ENCODE peak calls at places on chromosomes 4 and X, in five cellular contexts. One of them, this sample, is unnamed.

GRCh38 chr4:159303435-159303834 is 200.6 kb downstream of the RAPGEF2 start:
- DNase-seq in IMR-90: no peak
- DNase-seq in A549: no peak
- DNase-seq in HepG2: no peak
- DNase-seq in K562: no peak
- DNase-seq in this sample: no peak

GRCh38 chrX:10833299-10834169 is 213.1 kb upstream of the MID1 start:
- DNase-seq in K562: peak
- DNase-seq in HepG2: peak
- DNase-seq in A549: peak
- DNase-seq in IMR-90: no peak
- DNase-seq in this sample: peak

GRCh38 chrX:574355-574754 is 56.2 kb upstream of the SHOX start:
- DNase-seq in IMR-90: no peak
- DNase-seq in K562: no peak
- DNase-seq in A549: no peak
- DNase-seq in HepG2: no peak
- DNase-seq in this sample: no peak

GRCh38 chr4:139763205-139763604 is 97.6 kb downstream of the MGST2 start:
- DNase-seq in K562: no peak
- DNase-seq in A549: no peak
- DNase-seq in IMR-90: no peak
- DNase-seq in HepG2: no peak
- DNase-seq in this sample: no peak

GRCh38 chr4:47942420-47942819 is 28.0 kb upstream of the NFXL1 start:
- DNase-seq in IMR-90: no peak
- DNase-seq in K562: no peak
- DNase-seq in HepG2: no peak
- DNase-seq in A549: no peak
- DNase-seq in this sample: no peak

GRCh38 chr4:139857021-139857420 is 191.4 kb downstream of the MGST2 start:
- DNase-seq in HepG2: peak
- DNase-seq in A549: no peak
- DNase-seq in IMR-90: peak
- DNase-seq in K562: no peak
- DNase-seq in this sample: no peak

GRCh38 chr4:100695871-100696270 is 178.0 kb upstream of the EMCN start:
- DNase-seq in IMR-90: no peak
- DNase-seq in K562: no peak
- DNase-seq in HepG2: no peak
- DNase-seq in A549: no peak
- DNase-seq in this sample: no peak

GRCh38 chrX:112851161-112851779 is 10.6 kb upstream of the AMOT start:
- DNase-seq in HepG2: no peak
- DNase-seq in IMR-90: no peak
- DNase-seq in A549: no peak
- DNase-seq in K562: no peak
- DNase-seq in this sample: no peak

DNA sequence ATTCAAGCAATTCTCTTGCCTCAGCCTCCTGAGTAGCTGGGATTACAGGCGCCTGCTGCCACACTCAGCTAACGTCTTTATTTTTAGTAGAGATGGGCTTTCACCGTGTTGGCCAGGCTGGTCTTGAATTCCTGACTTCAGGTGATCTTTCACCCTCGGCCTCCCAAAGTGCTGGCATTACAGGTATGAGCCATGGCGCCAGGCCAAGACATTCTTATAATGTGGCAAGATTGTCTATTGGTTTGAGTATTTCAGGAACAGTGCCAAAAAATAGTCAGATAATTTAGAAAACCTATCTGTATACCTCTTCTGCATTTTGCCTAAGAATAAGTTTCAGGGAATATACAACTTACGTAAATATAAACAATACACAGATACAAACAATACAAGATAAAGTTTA is 136.8 kb downstream of the TMA16 start:
- DNase-seq in A549: no peak
- DNase-seq in K562: no peak
- DNase-seq in IMR-90: no peak
- DNase-seq in HepG2: no peak
- DNase-seq in this sample: no peak
- TF ChIP-seq MAFK in A549: no peak
- TF ChIP-seq MAFK in K562: no peak
- TF ChIP-seq MAFK in IMR-90: no peak
- TF ChIP-seq MAFK in HepG2: no peak
- TF ChIP-seq MAFK in this sample: no peak

DNA sequence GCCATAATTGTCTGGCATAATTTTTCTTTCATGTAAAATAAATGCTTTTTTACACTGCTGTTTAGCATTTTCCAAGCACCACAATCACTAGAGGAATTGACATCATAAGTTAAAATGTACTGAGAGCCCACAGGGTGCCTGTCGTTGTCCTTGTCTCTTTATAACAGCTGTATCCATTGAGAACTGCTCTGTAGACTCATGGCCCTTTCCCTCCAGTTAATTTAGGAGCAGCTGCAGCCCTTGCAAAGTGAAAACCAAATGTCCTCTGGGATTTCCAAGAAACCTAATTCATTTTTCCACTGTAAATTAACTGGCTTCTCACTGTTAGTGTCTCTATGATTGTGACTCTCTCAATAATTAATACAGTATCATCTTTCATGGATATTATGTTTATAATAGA is 185.9 kb downstream of the SLC4A4 start:
- DNase-seq in IMR-90: no peak
- DNase-seq in HepG2: no peak
- DNase-seq in K562: no peak
- DNase-seq in A549: no peak
- DNase-seq in this sample: no peak
- TF ChIP-seq POLR2A in IMR-90: no peak
- TF ChIP-seq POLR2A in HepG2: no peak
- TF ChIP-seq POLR2A in K562: no peak
- TF ChIP-seq POLR2A in A549: no peak
- TF ChIP-seq POLR2A in this sample: no peak

GRCh38 chr4:182447938-182448280 is 204.7 kb downstream of the TENM3 start:
- DNase-seq in IMR-90: no peak
- DNase-seq in K562: no peak
- DNase-seq in HepG2: no peak
- DNase-seq in A549: no peak
- DNase-seq in this sample: no peak

GRCh38 chr4:182453830-182454229 is 210.6 kb downstream of the TENM3 start:
- DNase-seq in IMR-90: no peak
- DNase-seq in A549: no peak
- DNase-seq in HepG2: no peak
- DNase-seq in K562: no peak
- DNase-seq in this sample: no peak

GRCh38 chr4:182449186-182449880 is 206.1 kb downstream of the TENM3 start:
- DNase-seq in K562: peak
- DNase-seq in HepG2: no peak
- DNase-seq in IMR-90: peak
- DNase-seq in A549: peak
- DNase-seq in this sample: peak

GRCh38 chr4:182448281-182449151 is 205.3 kb downstream of the TENM3 start:
- DNase-seq in HepG2: peak
- DNase-seq in IMR-90: peak
- DNase-seq in A549: peak
- DNase-seq in K562: peak
- DNase-seq in this sample: peak

DNA sequence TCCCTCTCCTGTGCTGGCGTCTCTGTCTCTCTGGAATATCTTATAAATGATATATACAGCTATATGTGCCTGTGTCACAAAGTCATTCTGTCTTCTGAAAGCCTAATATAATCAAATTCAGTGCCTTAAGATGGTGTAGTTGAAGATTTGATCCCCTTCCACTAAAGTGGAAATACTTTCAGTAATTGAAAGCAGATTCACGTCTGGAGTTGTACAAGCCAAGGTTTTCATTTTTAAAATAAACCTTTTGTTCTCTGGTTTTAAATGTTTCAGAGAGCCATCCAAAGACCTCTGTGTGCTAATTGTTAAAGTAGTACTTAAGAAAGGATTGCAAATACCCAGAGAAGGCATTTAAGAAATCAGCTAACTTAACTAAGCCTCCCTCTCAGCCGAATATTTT is 206.8 kb downstream of the TENM3 start:
- DNase-seq in HepG2: no peak
- DNase-seq in K562: no peak
- DNase-seq in IMR-90: no peak
- DNase-seq in A549: no peak
- DNase-seq in this sample: no peak
- TF ChIP-seq MAFK in HepG2: no peak
- TF ChIP-seq MAFK in K562: no peak
- TF ChIP-seq MAFK in IMR-90: no peak
- TF ChIP-seq MAFK in A549: no peak
- TF ChIP-seq MAFK in this sample: no peak

GRCh38 chr4:73267050-73267449 is 8.5 kb upstream of the ANKRD17 start:
- DNase-seq in A549: no peak
- DNase-seq in IMR-90: no peak
- DNase-seq in K562: no peak
- DNase-seq in HepG2: peak
- DNase-seq in this sample: no peak
- TF ChIP-seq POLR2A in A549: no peak
- TF ChIP-seq POLR2A in IMR-90: no peak
- TF ChIP-seq POLR2A in K562: no peak
- TF ChIP-seq POLR2A in HepG2: no peak
- TF ChIP-seq POLR2A in this sample: no peak

GRCh38 chrX:108735087-108735679 is 1.2 kb downstream of the IRS4 start:
- DNase-seq in K562: no peak
- DNase-seq in A549: peak
- DNase-seq in HepG2: no peak
- DNase-seq in IMR-90: no peak
- DNase-seq in this sample: no peak
- TF ChIP-seq MAFK in K562: no peak
- TF ChIP-seq MAFK in A549: no peak
- TF ChIP-seq MAFK in HepG2: no peak
- TF ChIP-seq MAFK in IMR-90: no peak
- TF ChIP-seq MAFK in this sample: no peak

This sample was measured in H1.